ENCODE peak calls at places on chromosomes 13 and 19, in ten cellular contexts. K is activated T-helper 9 cell treated with anti-CD3 and anti-CD28 coated beads, Interleukin-2, amount 50 U/mL, for 16 hours; D is ELF-1; G is stimulated activated CD4-positive, alpha-beta T cell treated with anti-CD3 and anti-CD28 coated beads, Interleukin-4, amount 100 ng/mL, for 48 hours; T is brain microvascular endothelial cell; E is AG04450; H is GF-D8; A is astrocyte; R is transverse colon; C is AG09309. U is an unnamed sample.

GRCh38 chr13:46490129-46490528 is 62.8 kb upstream of the LRCH1 start:
- DNase-seq in K (no peak), D (peak; percentile 52), G (no peak), T (no peak), E (no peak), H (no peak), A (no peak), R (no peak), C (no peak), U (no peak)

GRCh38 chr13:94959616-94960015 is 247.3 kb upstream of the SOX21 start:
- DNase-seq in K (no peak), D (no peak), G (no peak), T (no peak), E (no peak), H (no peak), A (no peak), R (no peak), C (no peak), U (no peak)

GRCh38 chr13:79527698-79528097 is 46.7 kb downstream of the NDFIP2 start:
- DNase-seq in K (no peak), D (no peak), G (no peak), T (no peak), E (no peak), H (no peak), A (no peak), R (no peak), C (no peak), U (no peak)

GRCh38 chr13:22357132-22357531 is 686.3 kb downstream of the FGF9 start:
- DNase-seq in K (no peak), D (no peak), G (no peak), T (no peak), E (no peak), H (no peak), A (no peak), R (no peak), C (no peak), U (no peak)

GRCh38 chr19:28296506-28296905 is 916.4 kb downstream of the UQCRFS1 start:
- DNase-seq in K (no peak), D (no peak), G (no peak), T (no peak), E (no peak), H (no peak), A (peak; percentile 56), R (no peak), C (peak; percentile 72), U (no peak)

GRCh38 chr19:18519962-18520847 is 1.7 kb downstream of the ELL start:
- DNase-seq in K (peak; percentile 47), D (peak; percentile 85), G (no peak), T (peak; percentile 67), E (peak; percentile 50), H (peak; percentile 32), A (peak; percentile 82), R (peak; percentile 83), C (no peak), U (peak; percentile 49)

GRCh38 chr19:5680437-5681368 is at the start of the genes HSD11B1L and MICOS13:
- DNase-seq in K (peak; percentile 97), D (peak; percentile 99), G (peak; percentile 95), T (peak; percentile 99), E (peak; percentile 97), H (peak; percentile 96), A (peak; percentile 95), R (peak; percentile 99), C (peak; percentile 94), U (peak; percentile 98)

GRCh38 chr19:57192064-57192395 is 730 bp downstream of the ZNF264 start:
- DNase-seq in K (no peak), D (no peak), G (no peak), T (peak; percentile 11), E (no peak), H (no peak), A (no peak), R (no peak), C (no peak), U (no peak)

GRCh38 chr13:94722596-94722995 is 10.3 kb upstream of the SOX21 start:
- DNase-seq in K (no peak), D (no peak), G (no peak), T (no peak), E (no peak), H (no peak), A (peak; percentile 9), R (no peak), C (no peak), U (no peak)

GRCh38 chr19:5386841-5387240 is 46.2 kb upstream of the PTPRS start:
- DNase-seq in K (no peak), D (no peak), G (no peak), T (no peak), E (no peak), H (no peak), A (no peak), R (no peak), C (no peak), U (no peak)

GRCh38 chr13:94595006-94595942 is 678 bp downstream of the TGDS start:
- DNase-seq in K (no peak), D (no peak), G (no peak), T (no peak), E (no peak), H (peak; percentile 54), A (no peak), R (peak; percentile 29), C (no peak), U (no peak)

GRCh38 chr19:57171551-57172081 is 4.3 kb upstream of the DUXA start:
- DNase-seq in K (no peak), D (peak; percentile 61), G (no peak), T (peak; percentile 28), E (no peak), H (peak; percentile 3), A (peak; percentile 3), R (peak; percentile 10), C (no peak), U (no peak)

GRCh38 chr13:21934309-21934708 is 263.4 kb downstream of the FGF9 start:
- DNase-seq in K (no peak), D (no peak), G (no peak), T (no peak), E (no peak), H (no peak), A (no peak), R (no peak), C (no peak), U (no peak)

GRCh38 chr19:1611353-1611752 is 6.1 kb upstream of the UQCR11 start:
- DNase-seq in K (no peak), D (no peak), G (no peak), T (no peak), E (no peak), H (no peak), A (no peak), R (no peak), C (no peak), U (no peak)

U was measured in fibroblast of the conjunctiva.